ENCODE peak calls at places on chromosomes 12 and 14, in nine cellular contexts. U is lung, P is PC-9, O is osteoblast, Y is GM23338, L is small intestine, T is mammary epithelial cell, X is neural progenitor cell, M is ovary. Z is an unnamed sample. For H3K4me1 and H3K27me3, the result is how much of the 10 kb centered on the place peaks cover.

GRCh38 chr12:127287256-127287655 is 979.7 kb upstream of the TMEM132C start:
- DNase-seq in U (no peak), P (no peak), O (no peak), Y (no peak), L (no peak), T (no peak), X (no peak), M (no peak), Z (no peak)

GRCh38 chr12:49683604-49684309 is 23.4 kb downstream of the FMNL3 start:
- DNase-seq in U (no peak), P (no peak), O (no peak), Y (no peak), L (no peak), T (no peak), X (no peak), M (no peak), Z (no peak)

GRCh38 chr12:90065301-90065801 is 356.7 kb upstream of the ATP2B1 start:
- DNase-seq in U (no peak), P (no peak), O (no peak), Y (peak), L (no peak), T (peak), X (no peak), M (no peak), Z (no peak)

GRCh38 chr14:68631691-68632590 is 160.9 kb downstream of the ZFP36L1 start:
- DNase-seq in U (no peak), P (no peak), O (peak), Y (no peak), L (no peak), T (no peak), X (no peak), M (no peak), Z (peak)

GRCh38 chr12:46303039-46303666 is 34.3 kb upstream of the SLC38A1 start:
- DNase-seq in U (peak), P (no peak), O (peak), Y (peak), L (peak), T (peak), X (no peak), M (no peak), Z (no peak)

GRCh38 chr12:58819945-58820344 is 100.4 kb downstream of the LRIG3 start:
- DNase-seq in U (no peak), P (no peak), O (no peak), Y (no peak), L (no peak), T (no peak), X (no peak), M (no peak), Z (no peak)

GRCh38 chr14:81211844-81212243 is 8.9 kb downstream of the GTF2A1 start:
- DNase-seq in U (no peak), P (no peak), O (no peak), Y (peak), L (no peak), T (no peak), X (peak), M (no peak), Z (peak)

GRCh38 chr14:64970776-64971451 is 1.2 kb downstream of the RAB15 start:
- DNase-seq in U (peak), P (peak), O (peak), Y (peak), L (peak), T (no peak), X (no peak), M (no peak), Z (no peak)

GRCh38 chr14:30443368-30444007 is 115.5 kb upstream of the G2E3 start:
- DNase-seq in U (no peak), P (no peak), O (no peak), Y (peak), L (no peak), T (peak), X (peak), M (no peak), Z (no peak)

GRCh38 chr14:104660597-104660996 is 28.8 kb upstream of the INF2 start:
- DNase-seq in U (no peak), P (no peak), O (no peak), Y (no peak), L (no peak), T (no peak), X (no peak), M (no peak), Z (no peak)

GRCh38 chr12:107355612-107356011 is 262.3 kb upstream of the CRY1 start:
- DNase-seq in U (no peak), P (no peak), O (no peak), Y (no peak), L (no peak), T (no peak), X (no peak), M (no peak), Z (no peak)

GRCh38 chr12:28316067-28316466 is 125.8 kb downstream of the CCDC91 start:
- DNase-seq in U (no peak), P (no peak), O (no peak), Y (no peak), L (no peak), T (no peak), X (no peak), M (no peak), Z (no peak)

GRCh38 chr14:104689620-104690265 is 325 bp downstream of the INF2 start:
- DNase-seq in U (no peak), P (no peak), O (peak), Y (no peak), L (peak), T (peak), X (no peak), M (peak), Z (peak)

GRCh38 chr12:125856899-125857298 is 791.7 kb downstream of the AACS start:
- DNase-seq in U (no peak), P (no peak), O (no peak), Y (peak), L (no peak), T (no peak), X (no peak), M (no peak), Z (no peak)

GRCh38 chr12:69464433-69464832 is 5.8 kb upstream of the FRS2 start:
- DNase-seq in U (no peak), P (no peak), O (no peak), Y (no peak), L (no peak), T (no peak), X (no peak), M (no peak), Z (no peak)

GRCh38 chr12:71399197-71399596 is 40.4 kb upstream of the LGR5 start:
- DNase-seq in U (no peak), P (no peak), O (no peak), Y (no peak), L (no peak), T (no peak), X (no peak), M (no peak), Z (no peak)

GRCh38 chr14:105941226-105942166 is 415.1 kb downstream of the TMEM121 start:
- DNase-seq in U (peak), P (no peak), O (peak), Y (no peak), L (no peak), T (no peak), X (no peak), M (no peak), Z (no peak)

GRCh38 chr14:91229743-91230200 is 14.7 kb downstream of the GPR68 start:
- DNase-seq in U (no peak), P (no peak), O (peak), Y (no peak), L (peak), T (peak), X (no peak), M (no peak), Z (no peak)

GRCh38 chr14:30195946-30196345 is 268.3 kb upstream of the PRKD1 start:
- DNase-seq in U (no peak), P (no peak), O (no peak), Y (peak), L (no peak), T (no peak), X (no peak), M (no peak), Z (no peak)

GRCh38 chr12:109921982-109922381 is 21.9 kb downstream of the TCHP start:
- DNase-seq in U (no peak), P (no peak), O (peak), Y (no peak), L (no peak), T (no peak), X (no peak), M (no peak), Z (no peak)

GRCh38 chr14:65006251-65006721 is 19.6 kb downstream of the FNTB start:
- DNase-seq in U (no peak), P (peak), O (peak), Y (no peak), L (no peak), T (no peak), X (no peak), M (no peak), Z (no peak)

GRCh38 chr12:69405466-69405865 is 45.9 kb downstream of the YEATS4 start:
- DNase-seq in U (no peak), P (peak), O (peak), Y (no peak), L (peak), T (peak), X (no peak), M (peak), Z (no peak)

GRCh38 chr14:22546722-22547071 is 42.3 kb downstream of the DAD1 start:
- DNase-seq in U (no peak), P (no peak), O (no peak), Y (no peak), L (no peak), T (no peak), X (no peak), M (no peak), Z (no peak)

GRCh38 chr14:22545842-22546721 is 42.9 kb downstream of the DAD1 start:
- DNase-seq in U (no peak), P (no peak), O (peak), Y (no peak), L (no peak), T (no peak), X (peak), M (no peak), Z (peak)

GRCh38 chr14:22547948-22548750 is 40.9 kb downstream of the DAD1 start:
- DNase-seq in U (no peak), P (no peak), O (no peak), Y (no peak), L (peak), T (no peak), X (no peak), M (no peak), Z (no peak)

GRCh38 chr14:22549304-22549962 is 39.6 kb downstream of the DAD1 start:
- DNase-seq in U (no peak), P (no peak), O (no peak), Y (no peak), L (no peak), T (no peak), X (no peak), M (no peak), Z (no peak)

GRCh38 chr14:22547309-22547947 is 41.6 kb downstream of the DAD1 start:
- DNase-seq in U (no peak), P (no peak), O (peak), Y (no peak), L (no peak), T (no peak), X (no peak), M (no peak), Z (peak)
- H3K4me1 ChIP-seq in U (under half), P (under half), O (under half), Y (half or more), L (under half), T (under half), X (under half), M (under half), Z (under half)

GRCh38 chr12:48017921-48018617 is 13.8 kb upstream of the COL2A1 start:
- DNase-seq in U (no peak), P (no peak), O (no peak), Y (no peak), L (peak), T (no peak), X (no peak), M (no peak), Z (no peak)

GRCh38 chr12:48018618-48018995 is 14.3 kb upstream of the COL2A1 start:
- DNase-seq in U (no peak), P (no peak), O (no peak), Y (no peak), L (no peak), T (no peak), X (no peak), M (no peak), Z (no peak)

GRCh38 chr12:48016373-48017020 is 12.2 kb upstream of the COL2A1 start:
- DNase-seq in U (no peak), P (no peak), O (no peak), Y (no peak), L (no peak), T (no peak), X (no peak), M (no peak), Z (no peak)

GRCh38 chr12:48015954-48016353 is 11.7 kb upstream of the COL2A1 start:
- DNase-seq in U (no peak), P (no peak), O (no peak), Y (no peak), L (no peak), T (no peak), X (no peak), M (no peak), Z (no peak)

DNA sequence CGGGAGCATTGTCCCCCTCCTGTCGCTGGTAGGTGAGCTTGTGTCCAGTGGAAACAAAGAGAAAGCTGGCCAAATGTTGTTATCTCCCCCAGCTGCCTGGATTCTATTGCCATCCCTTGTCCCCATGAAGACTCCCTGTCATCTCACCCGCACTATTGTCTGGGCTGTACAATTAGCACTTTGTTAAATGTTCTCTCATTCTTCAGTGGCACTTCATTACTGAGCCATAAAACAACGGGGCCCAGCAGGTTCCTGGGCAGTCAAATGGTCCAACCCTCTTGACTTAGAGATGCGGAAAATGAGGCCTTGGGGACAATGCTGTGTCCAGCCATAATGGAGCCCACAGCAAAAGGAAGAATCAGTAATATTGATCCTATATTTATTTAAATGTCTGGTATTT is 13.2 kb upstream of the COL2A1 start:
- DNase-seq in U (no peak), P (no peak), O (no peak), Y (no peak), L (no peak), T (no peak), X (peak), M (no peak), Z (no peak)
- H3K27me3 ChIP-seq in U (under half), P (half or more), O (half or more), Y (half or more), L (under half), T (under half), X (half or more), M (under half), Z (under half)

GRCh38 chr12:53968214-53969127 is 4.5 kb upstream of the HOXC11 start:
- DNase-seq in U (no peak), P (no peak), O (no peak), Y (no peak), L (no peak), T (no peak), X (no peak), M (no peak), Z (no peak)
- H3K4me3 ChIP-seq in U (no peak), P (no peak), O (no peak), Y (no peak), L (no peak), T (no peak), X (no peak), M (no peak), Z (no peak)

DNA sequence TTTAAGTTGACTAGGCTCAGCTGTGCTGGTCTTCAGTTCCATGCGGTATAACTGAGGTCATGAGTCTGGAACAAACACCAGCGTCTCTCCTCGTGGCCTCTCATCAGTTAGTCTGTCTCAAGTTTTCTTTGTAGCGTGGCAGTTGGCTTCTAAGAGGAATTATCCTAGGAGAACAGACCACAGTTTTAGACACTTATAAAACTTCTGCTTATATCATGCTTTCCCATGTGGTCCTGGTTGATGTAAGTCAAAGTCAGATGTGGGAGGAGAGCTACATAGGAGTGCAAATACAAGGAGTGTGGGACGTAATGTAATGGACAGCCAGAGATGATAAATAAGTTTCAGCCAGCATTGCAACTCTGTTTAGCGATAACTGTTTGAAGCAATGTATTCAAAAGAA is 14.8 kb downstream of the PLEKHA5 start:
- DNase-seq in U (no peak), P (no peak), O (no peak), Y (no peak), L (no peak), T (no peak), X (no peak), M (no peak), Z (no peak)
- H3K4me1 ChIP-seq in U (under half), P (under half), O (under half), Y (under half), L (under half), T (under half), X (under half), M (under half), Z (under half)

DNA sequence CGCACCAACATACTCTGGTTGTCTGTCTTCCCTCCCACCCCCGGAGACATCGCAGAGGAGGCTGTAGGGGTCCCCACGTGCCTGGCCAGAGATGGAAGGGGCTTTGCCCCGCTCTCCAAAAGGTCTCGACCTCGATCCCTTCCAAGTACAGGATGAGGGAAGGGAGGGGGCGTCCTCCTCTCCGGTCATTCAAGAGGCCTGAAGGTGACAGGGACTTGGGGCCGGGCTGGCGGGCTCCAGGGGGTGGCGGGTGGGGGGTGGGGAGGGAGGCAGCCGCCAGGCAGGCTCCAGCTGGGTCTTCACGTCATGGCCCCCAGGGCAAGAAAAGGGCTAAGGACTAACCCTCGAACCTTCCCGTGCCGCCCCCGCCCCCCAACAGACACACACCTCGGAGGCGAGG is 15.1 kb downstream of the TBX3 start:
- DNase-seq in U (no peak), P (no peak), O (no peak), Y (peak), L (no peak), T (no peak), X (no peak), M (no peak), Z (no peak)
- H3K27me3 ChIP-seq in U (under half), P (under half), O (under half), Y (half or more), L (under half), T (under half), X (half or more), M (under half), Z (under half)

GRCh38 chr12:108629824-108630476 is 3.7 kb downstream of the SELPLG start:
- DNase-seq in U (peak), P (peak), O (peak), Y (no peak), L (peak), T (peak), X (no peak), M (no peak), Z (peak)

GRCh38 chr12:108633081-108633533 is 587 bp downstream of the SELPLG start:
- DNase-seq in U (no peak), P (no peak), O (no peak), Y (no peak), L (no peak), T (no peak), X (no peak), M (no peak), Z (no peak)

GRCh38 chr12:108629156-108629555 is 4.5 kb downstream of the SELPLG start:
- DNase-seq in U (no peak), P (no peak), O (no peak), Y (no peak), L (no peak), T (no peak), X (no peak), M (no peak), Z (no peak)

GRCh38 chr12:108633534-108634224 is at the start of gene SELPLG:
- DNase-seq in U (peak), P (no peak), O (no peak), Y (no peak), L (peak), T (no peak), X (no peak), M (no peak), Z (peak)

GRCh38 chr12:108630481-108631207 is 3.0 kb downstream of the SELPLG start:
- DNase-seq in U (no peak), P (peak), O (peak), Y (no peak), L (no peak), T (peak), X (no peak), M (no peak), Z (no peak)
- H3K4me3 ChIP-seq in U (no peak), P (no peak), O (no peak), Y (no peak), L (no peak), T (no peak), X (no peak), M (no peak), Z (no peak)

GRCh38 chr12:124770725-124771124 is 92.9 kb downstream of the SCARB1 start:
- DNase-seq in U (no peak), P (no peak), O (no peak), Y (no peak), L (peak), T (no peak), X (no peak), M (peak), Z (no peak)
- H3K4me1 ChIP-seq in U (under half), P (under half), O (under half), Y (under half), L (under half), T (under half), X (under half), M (under half), Z (under half)

DNA sequence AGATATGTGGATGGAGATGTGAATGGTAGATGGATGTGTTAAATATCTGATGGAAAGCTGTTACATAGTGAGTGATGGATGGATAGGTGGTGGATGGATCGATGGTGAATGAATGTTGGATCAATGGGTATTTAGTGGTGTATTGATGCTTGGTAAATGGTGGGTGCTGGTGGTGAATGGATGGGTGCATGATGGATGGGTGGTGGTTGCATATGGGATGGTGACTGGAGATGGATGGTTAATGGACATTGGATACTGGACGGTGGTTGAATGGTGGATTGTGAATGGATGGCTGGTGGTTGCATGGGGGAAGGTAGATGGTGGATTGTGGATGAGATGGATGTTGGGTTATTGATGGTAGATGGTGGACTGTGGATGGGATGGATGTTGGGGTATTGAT is 2.1 kb upstream of the LBHD2 start:
- DNase-seq in U (no peak), P (no peak), O (peak), Y (no peak), L (no peak), T (no peak), X (no peak), M (no peak), Z (no peak)
- H3K27me3 ChIP-seq in U (under half), P (under half), O (under half), Y (under half), L (under half), T (under half), X (half or more), M (under half), Z (under half)

Z was measured in right cardiac atrium.